ENCODE peak calls at places on chromosomes 1 and 21, in five cellular contexts. U is HepG2, W is K562, J is H1, V is GM12878. Z is an unnamed sample.

GRCh38 chr1:202247837-202248795 is 54.5 kb downstream of the LGR6 start:
- DNase-seq in U (no peak), W (no peak), J (no peak), V (no peak), Z (no peak)

GRCh38 chr1:207711285-207711684 is 40.6 kb upstream of the CD46 start:
- DNase-seq in U (peak; percentile 20), W (no peak), J (peak; percentile 9), V (no peak), Z (peak; percentile 59)

GRCh38 chr1:5475572-5475971 is 516.7 kb downstream of the NPHP4 start:
- DNase-seq in U (no peak), W (no peak), J (no peak), V (no peak), Z (no peak)

GRCh38 chr1:159854101-159854692 is 8.3 kb downstream of the VSIG8 start:
- DNase-seq in U (no peak), W (no peak), J (no peak), V (no peak), Z (no peak)

GRCh38 chr1:23111600-23112535 is 56.8 kb downstream of the LUZP1 start:
- DNase-seq in U (no peak), W (no peak), J (no peak), V (no peak), Z (no peak)

GRCh38 chr1:247298701-247299100 is 33.0 kb downstream of the ZNF496 start:
- DNase-seq in U (no peak), W (no peak), J (no peak), V (no peak), Z (no peak)

GRCh38 chr1:1173793-1174415 is at the start of gene TTLL10:
- DNase-seq in U (no peak), W (peak; percentile 22), J (no peak), V (no peak), Z (no peak)

GRCh38 chr1:93938461-93939145 is 29.4 kb upstream of the GCLM start:
- DNase-seq in U (no peak), W (no peak), J (no peak), V (no peak), Z (no peak)

GRCh38 chr1:3865606-3866160 is 8.4 kb downstream of the DFFB start:
- DNase-seq in U (no peak), W (no peak), J (no peak), V (no peak), Z (no peak)

GRCh38 chr1:5667513-5668325 is 324.5 kb downstream of the NPHP4 start:
- DNase-seq in U (no peak), W (no peak), J (no peak), V (no peak), Z (no peak)

GRCh38 chr1:230708631-230709580 is 5.0 kb downstream of the AGT start:
- DNase-seq in U (peak; percentile 94), W (peak; percentile 63), J (no peak), V (no peak), Z (no peak)

GRCh38 chr1:26281091-26281958 is 1.4 kb downstream of the SH3BGRL3 start:
- DNase-seq in U (no peak), W (no peak), J (no peak), V (no peak), Z (no peak)

GRCh38 chr1:59302297-59302696 is 5.4 kb downstream of the FGGY start:
- DNase-seq in U (no peak), W (no peak), J (no peak), V (no peak), Z (no peak)

GRCh38 chr1:56676571-56677035 is 31.5 kb downstream of the PRKAA2 start:
- DNase-seq in U (no peak), W (no peak), J (no peak), V (no peak), Z (no peak)

GRCh38 chr1:207049974-207050391 is 1.0 kb downstream of the YOD1 start:
- DNase-seq in U (peak; percentile 38), W (peak; percentile 48), J (no peak), V (no peak), Z (no peak)

GRCh38 chr1:58782308-58783089 is 1.3 kb downstream of the JUN start:
- DNase-seq in U (no peak), W (peak; percentile 25), J (no peak), V (no peak), Z (no peak)

GRCh38 chr1:183318433-183318832 is 99.7 kb downstream of the NMNAT2 start:
- DNase-seq in U (peak; percentile 50), W (no peak), J (no peak), V (peak; percentile 55), Z (no peak)

GRCh38 chr1:95370671-95370992 is 136.6 kb downstream of the RWDD3 start:
- DNase-seq in U (peak; percentile 66), W (no peak), J (no peak), V (no peak), Z (no peak)

GRCh38 chr1:234845097-234845660 is 235.2 kb upstream of the IRF2BP2 start:
- DNase-seq in U (no peak), W (no peak), J (no peak), V (peak; percentile 81), Z (no peak)

GRCh38 chr1:22223176-22223575 is 80.3 kb upstream of the WNT4 start:
- DNase-seq in U (no peak), W (no peak), J (no peak), V (no peak), Z (no peak)

GRCh38 chr21:26717146-26717739 is 128.0 kb downstream of the ADAMTS1 start:
- DNase-seq in U (no peak), W (peak; percentile 19), J (no peak), V (no peak), Z (no peak)

GRCh38 chr1:97192872-97193572 is 471.4 kb downstream of the PTBP2 start:
- DNase-seq in U (no peak), W (no peak), J (no peak), V (no peak), Z (peak; percentile 42)

GRCh38 chr1:162631546-162632233 is 574 bp upstream of the DDR2 start:
- DNase-seq in U (no peak), W (peak; percentile 30), J (no peak), V (no peak), Z (no peak)

GRCh38 chr1:14181191-14181793 is 417.2 kb upstream of the KAZN start:
- DNase-seq in U (no peak), W (no peak), J (no peak), V (peak; percentile 3), Z (no peak)

GRCh38 chr21:42084079-42084478 is 13.0 kb downstream of the UMODL1 start:
- DNase-seq in U (no peak), W (no peak), J (no peak), V (no peak), Z (no peak)

GRCh38 chr1:39648496-39648895 is 9.1 kb upstream of the HEYL start:
- DNase-seq in U (no peak), W (no peak), J (no peak), V (no peak), Z (no peak)

GRCh38 chr1:16905112-16905855 is 9.5 kb downstream of the RNU1-2 start:
- DNase-seq in U (peak; percentile 77), W (peak; percentile 64), J (no peak), V (peak; percentile 74), Z (peak; percentile 92)

GRCh38 chr21:42309753-42310213 is 5.4 kb downstream of the TFF3 start:
- DNase-seq in U (no peak), W (peak; percentile 87), J (no peak), V (no peak), Z (peak; percentile 6)

GRCh38 chr1:4362314-4363044 is 291.9 kb upstream of the AJAP1 start:
- DNase-seq in U (no peak), W (no peak), J (no peak), V (no peak), Z (no peak)

DNA sequence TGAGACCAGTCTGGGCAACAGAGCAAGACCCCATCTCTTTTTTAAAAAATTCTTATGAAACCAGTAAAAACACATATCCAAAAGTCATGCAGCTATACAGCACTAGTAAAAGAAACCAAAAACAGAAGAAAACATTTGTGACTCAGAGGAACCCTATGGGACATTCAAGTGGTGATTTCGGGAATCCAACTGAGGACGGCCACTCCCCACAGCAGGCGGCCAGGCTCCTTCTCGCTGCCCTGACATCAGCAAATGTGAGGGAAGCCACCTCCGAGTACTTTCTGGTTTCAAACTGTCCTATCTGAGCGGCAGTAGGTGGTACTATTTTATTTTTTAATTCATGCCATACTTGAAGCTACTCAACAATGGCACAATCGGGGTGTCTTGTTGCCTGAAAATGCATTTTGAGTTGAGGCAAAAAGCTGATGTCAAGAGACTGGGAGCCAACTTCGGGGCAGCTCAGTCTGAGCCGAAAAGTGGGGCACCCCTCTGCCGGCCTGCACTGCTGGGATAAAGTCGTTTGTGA is 3.3 kb downstream of the SUMO3 start:
- DNase-seq in U (no peak), W (no peak), J (no peak), V (no peak), Z (no peak)
- H4K20me1 ChIP-seq in U (peaks cover 9% of the 10 kb centered on the region), W (peaks cover 25% of the 10 kb centered on the region), J (peaks cover 11% of the 10 kb centered on the region), V (no peaks in the 10 kb centered on the region), Z (no peaks in the 10 kb centered on the region)

GRCh38 chr21:31491617-31492016 is 147.6 kb upstream of the TIAM1 start:
- DNase-seq in U (no peak), W (no peak), J (no peak), V (no peak), Z (no peak)
- TF ChIP-seq ATF3 in U (no peak), W (no peak), J (no peak), V (no peak), Z (no peak)

GRCh38 chr21:44959376-44960091 is 19.7 kb downstream of the SLX9 start:
- DNase-seq in U (no peak), W (no peak), J (no peak), V (no peak), Z (no peak)

GRCh38 chr21:44957047-44957831 is 17.4 kb downstream of the SLX9 start:
- DNase-seq in U (no peak), W (no peak), J (no peak), V (no peak), Z (no peak)

GRCh38 chr21:44958471-44959191 is 18.8 kb downstream of the SLX9 start:
- DNase-seq in U (no peak), W (no peak), J (no peak), V (no peak), Z (no peak)

GRCh38 chr21:44956356-44957046 is 16.7 kb downstream of the SLX9 start:
- DNase-seq in U (no peak), W (no peak), J (no peak), V (no peak), Z (no peak)

DNA sequence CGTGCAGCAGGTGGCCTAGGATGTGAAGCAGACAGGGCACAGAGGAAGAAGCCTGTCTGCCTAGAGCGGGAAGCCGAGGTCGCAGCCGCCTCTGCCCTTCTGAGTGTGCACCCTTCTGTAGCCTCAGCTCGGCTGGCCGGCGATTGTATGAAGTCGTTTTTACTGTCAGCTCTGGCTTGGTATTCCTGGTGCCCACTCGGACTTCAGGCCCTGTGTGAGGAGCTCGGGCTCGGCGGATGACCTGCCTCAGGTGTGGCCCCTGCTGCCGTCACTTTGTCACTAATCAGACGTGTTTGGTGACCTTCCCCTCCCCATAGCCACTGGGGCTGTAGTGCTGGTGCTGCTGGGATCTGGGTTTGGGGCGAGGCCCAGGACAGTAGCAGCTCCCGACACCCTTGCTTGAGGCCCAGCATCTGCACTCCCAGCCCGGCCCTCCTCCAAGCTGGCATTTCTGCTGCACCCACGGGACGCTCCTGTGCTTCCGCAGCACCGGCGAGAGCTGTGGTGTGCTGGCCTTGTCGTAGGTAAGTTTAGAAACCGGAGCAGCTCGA is 18.1 kb downstream of the SLX9 start:
- DNase-seq in U (no peak), W (no peak), J (no peak), V (no peak), Z (no peak)
- H4K20me1 ChIP-seq in U (peaks cover 12% of the 10 kb centered on the region), W (peaks cover 21% of the 10 kb centered on the region), J (peaks cover 19% of the 10 kb centered on the region), V (no peaks in the 10 kb centered on the region), Z (no peaks in the 10 kb centered on the region)

DNA sequence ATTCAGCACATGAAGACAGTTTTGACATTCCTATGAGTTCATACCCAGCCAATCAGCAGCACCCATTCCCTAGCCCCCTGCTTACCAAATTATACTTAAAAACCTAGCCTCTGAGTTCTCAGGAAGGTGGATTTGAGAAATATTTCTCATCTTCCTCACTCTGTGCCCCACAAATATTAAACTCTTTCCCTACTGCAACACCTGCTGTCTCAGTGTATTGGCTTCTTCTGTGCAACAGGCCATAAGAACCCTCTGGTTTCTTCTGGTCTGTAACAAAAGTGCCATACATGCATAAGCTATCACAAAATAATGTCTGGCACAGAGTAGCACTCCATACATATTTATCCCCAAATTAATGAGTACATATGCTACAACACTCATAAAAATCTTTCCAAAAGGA is 387.4 kb upstream of the CAMK1G start:
- DNase-seq in U (no peak), W (no peak), J (no peak), V (no peak), Z (no peak)
- TF ChIP-seq ATF3 in U (no peak), W (no peak), J (no peak), V (no peak), Z (no peak)